ENCODE peak calls at places on chromosome 11, in six cellular contexts. M is cardiac muscle cell; G is IMR-90; I is CD4-positive, alpha-beta T cell; C is A549; U is endothelial cell of umbilical vein. O is an unnamed sample. For H3K9me3, the result is how much of the 10 kb centered on the place peaks cover.

GRCh38 chr11:121936375-121936774 is 179.6 kb downstream of the BLID start:
- DNase-seq in M (no peak), G (peak), I (no peak), C (no peak), U (no peak), O (no peak)

GRCh38 chr11:46039990-46040389 is 81.3 kb downstream of the PHF21A start:
- DNase-seq in M (peak), G (peak), I (no peak), C (no peak), U (no peak), O (no peak)

GRCh38 chr11:112440518-112440917 is 179.9 kb upstream of the PLET1 start:
- DNase-seq in M (no peak), G (no peak), I (no peak), C (no peak), U (no peak), O (no peak)

GRCh38 chr11:1120532-1121342 is 37.0 kb upstream of the MUC5AC start:
- DNase-seq in M (no peak), G (no peak), I (no peak), C (no peak), U (no peak), O (no peak)

GRCh38 chr11:60782393-60783140 is 2.6 kb upstream of the MS4A10 start:
- DNase-seq in M (no peak), G (no peak), I (no peak), C (no peak), U (no peak), O (no peak)

GRCh38 chr11:111162306-111162705 is 83.2 kb upstream of the POU2AF2 start:
- DNase-seq in M (peak), G (peak), I (no peak), C (no peak), U (no peak), O (no peak)

GRCh38 chr11:62540804-62541671 is 5.6 kb downstream of the AHNAK start:
- DNase-seq in M (no peak), G (peak), I (no peak), C (no peak), U (peak), O (no peak)

GRCh38 chr11:6202036-6202435 is 3.0 kb downstream of the OR52W1 start:
- DNase-seq in M (no peak), G (peak), I (no peak), C (no peak), U (no peak), O (no peak)

GRCh38 chr11:77471520-77472234 is 2.2 kb downstream of the PAK1 start:
- DNase-seq in M (peak), G (no peak), I (no peak), C (peak), U (no peak), O (no peak)

GRCh38 chr11:125494987-125495725 is 909 bp downstream of the FEZ1 start:
- DNase-seq in M (peak), G (peak), I (no peak), C (peak), U (peak), O (no peak)

GRCh38 chr11:36156486-36157150 is 132.6 kb downstream of the COMMD9 start:
- DNase-seq in M (peak), G (peak), I (no peak), C (no peak), U (no peak), O (no peak)

GRCh38 chr11:27310710-27311109 is 52.3 kb downstream of the CCDC34 start:
- DNase-seq in M (no peak), G (no peak), I (no peak), C (no peak), U (no peak), O (no peak)

GRCh38 chr11:50080256-50080655 is 47.6 kb downstream of the OR4C45 start:
- DNase-seq in M (no peak), G (no peak), I (no peak), C (no peak), U (no peak), O (no peak)

GRCh38 chr11:50078001-50078400 is 45.3 kb downstream of the OR4C45 start:
- DNase-seq in M (no peak), G (no peak), I (no peak), C (no peak), U (no peak), O (no peak)

GRCh38 chr11:50074161-50074560 is 41.5 kb downstream of the OR4C45 start:
- DNase-seq in M (no peak), G (no peak), I (no peak), C (no peak), U (no peak), O (no peak)

GRCh38 chr11:50075856-50076255 is 43.2 kb downstream of the OR4C45 start:
- DNase-seq in M (no peak), G (no peak), I (no peak), C (no peak), U (no peak), O (no peak)

GRCh38 chr11:50077526-50077925 is 44.9 kb downstream of the OR4C45 start:
- DNase-seq in M (no peak), G (no peak), I (no peak), C (no peak), U (no peak), O (no peak)
- H3K9me3 ChIP-seq in M (under half), G (under half), I (under half), C (under half), U (under half), O (under half)

GRCh38 chr11:57536947-57537654 is at the start of gene SMTNL1:
- DNase-seq in M (no peak), G (no peak), I (no peak), C (no peak), U (no peak), O (no peak)
- H3K9me3 ChIP-seq in M (under half), G (under half), I (under half), C (under half), U (under half), O (under half)

GRCh38 chr11:38460429-38460828 is 1862.4 kb upstream of the RAG2 start:
- DNase-seq in M (peak), G (peak), I (no peak), C (no peak), U (no peak), O (no peak)
- H3K9me3 ChIP-seq in M (under half), G (under half), I (under half), C (under half), U (under half), O (under half)

GRCh38 chr11:70931430-70931829 is 320.9 kb downstream of the SHANK2 start:
- DNase-seq in M (no peak), G (no peak), I (no peak), C (no peak), U (no peak), O (no peak)

GRCh38 chr11:70928854-70929598 is 323.4 kb downstream of the SHANK2 start:
- DNase-seq in M (no peak), G (no peak), I (no peak), C (no peak), U (no peak), O (no peak)

GRCh38 chr11:70933986-70934583 is 318.3 kb downstream of the SHANK2 start:
- DNase-seq in M (no peak), G (no peak), I (no peak), C (no peak), U (no peak), O (no peak)

GRCh38 chr11:70926543-70926942 is 325.8 kb downstream of the SHANK2 start:
- DNase-seq in M (no peak), G (no peak), I (no peak), C (no peak), U (no peak), O (no peak)

DNA sequence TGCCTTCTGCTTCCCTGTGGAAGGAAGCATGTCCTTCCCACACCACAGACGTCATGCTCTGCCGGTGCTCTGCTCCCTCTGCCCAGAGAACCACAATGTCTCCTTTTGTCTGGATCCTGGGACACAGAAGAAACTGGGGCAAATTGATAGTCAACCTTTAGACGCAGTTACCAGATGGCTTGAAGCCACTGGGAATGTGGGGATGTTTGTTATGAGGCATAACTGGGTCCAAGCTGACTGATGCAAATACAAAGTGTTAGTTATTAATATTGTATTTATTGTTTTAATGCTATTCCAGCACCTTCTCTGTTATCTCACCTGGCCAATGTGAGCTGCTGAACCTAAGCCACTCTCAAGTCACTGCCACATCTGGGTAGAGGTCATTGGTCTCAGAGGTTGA is 322.2 kb downstream of the SHANK2 start:
- DNase-seq in M (no peak), G (no peak), I (no peak), C (no peak), U (no peak), O (no peak)
- H3K9me3 ChIP-seq in M (under half), G (under half), I (under half), C (under half), U (under half), O (under half)

DNA sequence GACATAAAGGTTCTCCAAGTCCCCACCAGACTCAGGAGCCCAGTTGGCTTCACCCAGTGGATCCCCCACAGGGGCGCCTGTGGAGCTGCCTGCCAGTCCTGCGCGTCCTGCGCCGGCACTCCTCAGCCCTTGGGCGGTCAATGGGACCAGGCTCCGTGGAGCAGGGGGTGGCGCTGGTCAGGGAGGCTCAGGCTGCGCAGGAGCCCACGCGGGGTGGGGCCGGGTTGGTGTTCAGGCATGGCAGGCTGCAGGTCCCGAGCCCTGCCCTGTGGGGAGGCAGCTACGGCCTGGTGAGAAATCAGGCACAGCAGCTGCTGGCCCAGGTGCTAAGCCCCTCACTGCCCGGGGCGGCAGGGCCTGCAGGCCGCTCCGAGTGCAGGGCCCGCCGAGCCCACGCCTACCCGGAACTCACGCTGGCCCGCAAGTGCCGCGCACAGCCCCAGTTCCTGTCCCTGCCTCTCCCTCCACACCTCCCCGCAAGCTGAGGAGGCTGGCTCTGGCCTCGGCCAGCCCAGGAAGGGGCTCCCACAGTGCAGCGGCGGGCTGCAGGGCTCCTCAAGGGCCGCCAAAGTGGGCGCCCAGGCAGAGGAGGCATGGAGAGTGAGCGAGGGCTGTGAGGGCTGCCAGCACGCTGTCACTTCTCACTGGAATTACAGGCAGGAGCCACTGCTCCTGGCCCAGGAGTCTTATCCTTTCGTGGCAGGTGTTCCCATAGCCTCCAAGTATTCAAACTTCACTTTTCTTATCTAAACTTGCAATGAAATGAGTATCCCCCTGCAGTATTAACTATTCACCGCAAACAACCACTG is 22.8 kb upstream of the ZBTB44 start:
- DNase-seq in M (no peak), G (no peak), I (no peak), C (no peak), U (no peak), O (no peak)
- H3K9me3 ChIP-seq in M (under half), G (under half), I (under half), C (under half), U (under half), O (under half)

DNA sequence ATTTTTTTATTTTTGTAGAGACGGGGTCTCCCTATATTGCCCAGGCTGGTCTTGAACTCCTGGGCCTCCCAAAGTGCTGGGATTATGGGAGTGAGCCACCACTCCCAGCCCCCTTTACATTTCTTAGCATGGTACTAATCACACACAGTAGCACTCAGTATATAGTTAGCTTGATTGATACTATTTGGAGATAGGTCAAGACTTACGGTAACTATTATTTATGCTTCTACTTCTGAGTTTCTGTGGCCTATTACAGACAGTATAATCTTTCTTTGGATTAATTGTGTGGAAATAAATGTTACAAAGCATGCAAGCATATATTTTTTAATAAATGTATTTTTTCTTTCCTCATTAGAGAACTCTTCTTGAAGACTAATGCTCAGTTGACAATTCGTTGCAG is 192.2 kb downstream of the UVRAG start:
- DNase-seq in M (no peak), G (peak), I (no peak), C (no peak), U (no peak), O (no peak)
- H3K9me3 ChIP-seq in M (under half), G (under half), I (under half), C (under half), U (under half), O (under half)

O was measured in T-helper 17 cell.